ENCODE peak calls at places on chromosome 6, in nine cellular contexts. U is breast epithelium, D is fibroblast of lung, H is tibial nerve, A is pancreas, J is right atrium auricular region, N is GM23248, L is neuronal stem cell, R is neural progenitor cell. F is an unnamed sample. For H3K4me1 and H3K27me3, the result is how much of the 10 kb centered on the place peaks cover.

GRCh38 chr6:167858086-167858591 is 31.4 kb downstream of the AFDN start:
- DNase-seq in U (no peak), D (peak), H (no peak), A (no peak), J (no peak), N (peak), L (no peak), R (no peak), F (no peak)

GRCh38 chr6:28589234-28589951 is 63.7 kb downstream of the GPX5 start:
- DNase-seq in U (no peak), D (peak), H (peak), A (no peak), J (no peak), N (peak), L (peak), R (peak), F (peak)

GRCh38 chr6:47106721-47107197 is 64.6 kb upstream of the ADGRF1 start:
- DNase-seq in U (no peak), D (no peak), H (no peak), A (no peak), J (no peak), N (no peak), L (no peak), R (peak), F (no peak)

GRCh38 chr6:46453756-46454316 is 37.4 kb downstream of the RCAN2 start:
- DNase-seq in U (no peak), D (peak), H (no peak), A (no peak), J (no peak), N (peak), L (no peak), R (no peak), F (no peak)

GRCh38 chr6:41497994-41498393 is 48.2 kb upstream of the FOXP4 start:
- DNase-seq in U (no peak), D (no peak), H (no peak), A (no peak), J (no peak), N (peak), L (no peak), R (no peak), F (no peak)

GRCh38 chr6:156700440-156701057 is 76.6 kb upstream of the ARID1B start:
- DNase-seq in U (no peak), D (no peak), H (no peak), A (no peak), J (no peak), N (no peak), L (no peak), R (no peak), F (no peak)

GRCh38 chr6:67450641-67451040 is 1184.4 kb upstream of the ADGRB3 start:
- DNase-seq in U (no peak), D (no peak), H (no peak), A (no peak), J (no peak), N (no peak), L (no peak), R (no peak), F (no peak)

GRCh38 chr6:24122139-24122538 is 3.9 kb upstream of the NRSN1 start:
- DNase-seq in U (no peak), D (no peak), H (no peak), A (no peak), J (no peak), N (no peak), L (no peak), R (no peak), F (no peak)

GRCh38 chr6:28496099-28496779 is 19.4 kb downstream of the GPX6 start:
- DNase-seq in U (no peak), D (peak), H (no peak), A (no peak), J (no peak), N (peak), L (no peak), R (no peak), F (no peak)

GRCh38 chr6:26065952-26066380 is 21.3 kb upstream of the HFE start:
- DNase-seq in U (peak), D (peak), H (peak), A (no peak), J (peak), N (peak), L (peak), R (peak), F (peak)

GRCh38 chr6:35919827-35920751 is 809 bp downstream of the SRPK1 start:
- DNase-seq in U (no peak), D (peak), H (no peak), A (peak), J (peak), N (peak), L (peak), R (peak), F (no peak)

GRCh38 chr6:43009124-43009523 is 4.6 kb downstream of the MEA1 start:
- DNase-seq in U (no peak), D (peak), H (no peak), A (no peak), J (no peak), N (peak), L (no peak), R (peak), F (no peak)

GRCh38 chr6:144265061-144265357 is 20.1 kb upstream of the UTRN start:
- DNase-seq in U (no peak), D (no peak), H (no peak), A (no peak), J (no peak), N (peak), L (no peak), R (no peak), F (no peak)

GRCh38 chr6:144559865-144560603 is 274.9 kb downstream of the UTRN start:
- DNase-seq in U (no peak), D (peak), H (no peak), A (no peak), J (no peak), N (peak), L (peak), R (no peak), F (no peak)

GRCh38 chr6:39791311-39791710 is 865 bp upstream of the DAAM2 start:
- DNase-seq in U (no peak), D (peak), H (no peak), A (no peak), J (no peak), N (peak), L (no peak), R (no peak), F (no peak)

GRCh38 chr6:139027620-139028182 is 844 bp upstream of the ABRACL start:
- DNase-seq in U (no peak), D (peak), H (no peak), A (no peak), J (no peak), N (peak), L (no peak), R (peak), F (no peak)

GRCh38 chr6:11328613-11329247 is 96.3 kb upstream of the NEDD9 start:
- DNase-seq in U (no peak), D (peak), H (no peak), A (no peak), J (no peak), N (peak), L (no peak), R (no peak), F (no peak)

GRCh38 chr6:139820191-139820590 is 445.7 kb upstream of the CITED2 start:
- DNase-seq in U (no peak), D (peak), H (no peak), A (no peak), J (no peak), N (peak), L (no peak), R (no peak), F (no peak)

GRCh38 chr6:41939091-41939847 is 2.3 kb downstream of the CCND3 start:
- DNase-seq in U (no peak), D (peak), H (no peak), A (peak), J (peak), N (peak), L (peak), R (peak), F (peak)

GRCh38 chr6:83827050-83827449 is 26.1 kb upstream of the RIPPLY2 start:
- DNase-seq in U (no peak), D (no peak), H (no peak), A (no peak), J (no peak), N (peak), L (no peak), R (peak), F (no peak)

GRCh38 chr6:165573671-165574070 is 89.4 kb downstream of the PDE10A start:
- DNase-seq in U (peak), D (peak), H (peak), A (peak), J (peak), N (no peak), L (no peak), R (peak), F (peak)

GRCh38 chr6:7051780-7052440 is 55.9 kb upstream of the RREB1 start:
- DNase-seq in U (no peak), D (peak), H (no peak), A (peak), J (no peak), N (peak), L (peak), R (peak), F (peak)

GRCh38 chr6:80503660-80504059 is 397.2 kb downstream of the BCKDHB start:
- DNase-seq in U (no peak), D (no peak), H (no peak), A (no peak), J (no peak), N (no peak), L (no peak), R (no peak), F (no peak)

GRCh38 chr6:12136905-12137304 is 124.8 kb downstream of the HIVEP1 start:
- DNase-seq in U (no peak), D (peak), H (no peak), A (no peak), J (no peak), N (peak), L (no peak), R (no peak), F (no peak)

GRCh38 chr6:25405442-25405841 is 126.3 kb downstream of the CARMIL1 start:
- DNase-seq in U (no peak), D (no peak), H (no peak), A (no peak), J (no peak), N (no peak), L (no peak), R (no peak), F (no peak)

GRCh38 chr6:135880066-135880972 is 28.8 kb downstream of the PDE7B start:
- DNase-seq in U (no peak), D (peak), H (no peak), A (no peak), J (no peak), N (peak), L (no peak), R (no peak), F (no peak)

GRCh38 chr6:89566930-89567634 is 71.5 kb downstream of the LYRM2 start:
- DNase-seq in U (no peak), D (no peak), H (no peak), A (no peak), J (no peak), N (no peak), L (peak), R (peak), F (no peak)

GRCh38 chr6:119444642-119445557 is 95.3 kb upstream of the MAN1A1 start:
- DNase-seq in U (no peak), D (peak), H (no peak), A (no peak), J (no peak), N (peak), L (no peak), R (no peak), F (no peak)

GRCh38 chr6:109308018-109308492 is 74.2 kb downstream of the CD164 start:
- DNase-seq in U (no peak), D (peak), H (peak), A (peak), J (peak), N (peak), L (no peak), R (no peak), F (no peak)

GRCh38 chr6:89082439-89082838 is 1.9 kb downstream of the PNRC1 start:
- DNase-seq in U (no peak), D (peak), H (no peak), A (no peak), J (no peak), N (peak), L (no peak), R (no peak), F (no peak)

GRCh38 chr6:5135783-5136376 is 50.7 kb downstream of the PPP1R3G start:
- DNase-seq in U (no peak), D (peak), H (peak), A (no peak), J (no peak), N (peak), L (no peak), R (peak), F (no peak)

GRCh38 chr6:106495014-106495413 is 134.3 kb downstream of the RTN4IP1 start:
- DNase-seq in U (no peak), D (no peak), H (no peak), A (no peak), J (no peak), N (no peak), L (no peak), R (no peak), F (no peak)

GRCh38 chr6:400815-401214 is 9.3 kb downstream of the IRF4 start:
- DNase-seq in U (no peak), D (no peak), H (no peak), A (no peak), J (no peak), N (no peak), L (no peak), R (no peak), F (no peak)
- H3K4me1 ChIP-seq in U (under half), D (under half), H (under half), A (under half), J (under half), N (under half), L (under half), R (under half), F (under half)

GRCh38 chr6:161443868-161444267 is 170.0 kb upstream of the AGPAT4 start:
- DNase-seq in U (no peak), D (no peak), H (no peak), A (no peak), J (no peak), N (peak), L (no peak), R (peak), F (no peak)

GRCh38 chr6:161446934-161447333 is 173.1 kb upstream of the AGPAT4 start:
- DNase-seq in U (no peak), D (no peak), H (no peak), A (no peak), J (no peak), N (no peak), L (no peak), R (peak), F (no peak)

GRCh38 chr6:161444464-161444863 is 170.6 kb upstream of the AGPAT4 start:
- DNase-seq in U (no peak), D (peak), H (no peak), A (peak), J (no peak), N (peak), L (no peak), R (peak), F (peak)

GRCh38 chr6:161446296-161446925 is 172.6 kb upstream of the AGPAT4 start:
- DNase-seq in U (no peak), D (no peak), H (no peak), A (no peak), J (no peak), N (no peak), L (no peak), R (no peak), F (no peak)

GRCh38 chr6:161444966-161445799 is 171.3 kb upstream of the AGPAT4 start:
- DNase-seq in U (no peak), D (peak), H (no peak), A (no peak), J (no peak), N (peak), L (no peak), R (no peak), F (no peak)
- H3K27me3 ChIP-seq in U (under half), D (under half), H (under half), A (under half), J (under half), N (under half), L (under half), R (under half), F (under half)

DNA sequence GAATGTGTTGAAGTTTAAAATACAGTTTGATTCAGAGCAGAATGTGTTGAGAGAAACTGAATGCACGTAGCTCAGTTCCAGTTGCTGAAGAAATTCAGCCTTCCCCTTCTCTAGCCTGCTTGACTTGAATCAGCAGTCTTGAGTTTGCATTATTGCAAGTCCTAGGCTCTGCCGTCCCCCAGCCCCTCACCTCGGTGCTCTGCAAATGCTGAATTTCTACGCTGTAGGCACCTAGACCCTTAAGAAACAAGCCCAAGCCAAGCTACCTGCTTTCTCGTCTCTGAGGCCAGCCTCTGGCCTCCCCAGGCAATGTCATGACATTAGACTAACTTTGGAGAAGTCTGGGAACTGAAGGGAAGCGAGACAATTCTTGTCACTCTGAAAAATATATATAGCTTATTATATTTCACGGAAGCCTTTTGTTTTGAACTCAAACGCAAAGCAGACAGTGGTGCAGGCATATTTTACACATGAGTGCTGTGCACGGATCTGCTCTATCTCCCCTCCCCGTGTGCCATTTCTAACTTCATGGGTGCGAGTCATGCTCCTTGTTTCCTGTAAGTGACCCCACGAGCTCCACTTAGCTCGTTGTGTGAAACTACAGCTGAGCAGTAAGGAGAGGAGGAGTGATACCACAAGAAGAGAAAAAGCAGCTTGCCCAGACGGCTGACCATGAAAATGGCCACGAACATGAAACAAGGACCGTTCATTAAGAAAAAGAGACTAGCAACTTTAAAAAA is 71.4 kb upstream of the DUSP22 start:
- DNase-seq in U (no peak), D (peak), H (no peak), A (no peak), J (no peak), N (peak), L (no peak), R (no peak), F (no peak)
- H3K4me1 ChIP-seq in U (under half), D (under half), H (under half), A (under half), J (under half), N (under half), L (under half), R (under half), F (under half)

GRCh38 chr6:120965814-120966213 is 368.5 kb downstream of the TBC1D32 start:
- DNase-seq in U (no peak), D (no peak), H (no peak), A (no peak), J (no peak), N (no peak), L (no peak), R (no peak), F (no peak)

GRCh38 chr6:120960761-120961160 is 373.5 kb downstream of the TBC1D32 start:
- DNase-seq in U (no peak), D (no peak), H (no peak), A (no peak), J (no peak), N (no peak), L (no peak), R (no peak), F (no peak)

GRCh38 chr6:120966321-120966720 is 368.0 kb downstream of the TBC1D32 start:
- DNase-seq in U (no peak), D (no peak), H (no peak), A (no peak), J (no peak), N (no peak), L (no peak), R (no peak), F (no peak)
- H3K27me3 ChIP-seq in U (under half), D (under half), H (under half), A (under half), J (under half), N (under half), L (under half), R (under half), F (under half)